ENCODE peak calls at places on chromosomes 6 and 20, in seven cellular contexts. One of them, this sample, is unnamed. For H3K4me1, the result is how much of the 10 kb centered on the place peaks cover.

GRCh38 chr6:82955841-82956240 is 109.8 kb downstream of the UBE3D start:
- DNase-seq in BE2C: no peak
- DNase-seq in Caco-2: no peak
- DNase-seq in tibial artery: no peak
- DNase-seq in CD8-positive, alpha-beta memory T cell: no peak
- DNase-seq in tibial nerve: no peak
- DNase-seq in HCT116: no peak
- DNase-seq in this sample: no peak

GRCh38 chr6:144036064-144036873 is 28.2 kb upstream of the PLAGL1 start:
- DNase-seq in BE2C: no peak
- DNase-seq in Caco-2: peak
- DNase-seq in tibial artery: no peak
- DNase-seq in CD8-positive, alpha-beta memory T cell: no peak
- DNase-seq in tibial nerve: no peak
- DNase-seq in HCT116: no peak
- DNase-seq in this sample: peak

GRCh38 chr20:41072099-41072798 is 43.6 kb downstream of the TOP1 start:
- DNase-seq in BE2C: no peak
- DNase-seq in Caco-2: no peak
- DNase-seq in tibial artery: peak
- DNase-seq in CD8-positive, alpha-beta memory T cell: no peak
- DNase-seq in tibial nerve: no peak
- DNase-seq in HCT116: no peak
- DNase-seq in this sample: peak

GRCh38 chr6:107806675-107807074 is 17.4 kb downstream of the SCML4 start:
- DNase-seq in BE2C: peak
- DNase-seq in Caco-2: no peak
- DNase-seq in tibial artery: no peak
- DNase-seq in CD8-positive, alpha-beta memory T cell: no peak
- DNase-seq in tibial nerve: no peak
- DNase-seq in HCT116: no peak
- DNase-seq in this sample: no peak

GRCh38 chr6:130008236-130008873 is 10.0 kb upstream of the L3MBTL3 start:
- DNase-seq in BE2C: no peak
- DNase-seq in Caco-2: no peak
- DNase-seq in tibial artery: no peak
- DNase-seq in CD8-positive, alpha-beta memory T cell: no peak
- DNase-seq in tibial nerve: no peak
- DNase-seq in HCT116: no peak
- DNase-seq in this sample: no peak

GRCh38 chr20:43029161-43029560 is 160.5 kb downstream of the PTPRT start:
- DNase-seq in BE2C: no peak
- DNase-seq in Caco-2: no peak
- DNase-seq in tibial artery: no peak
- DNase-seq in CD8-positive, alpha-beta memory T cell: no peak
- DNase-seq in tibial nerve: no peak
- DNase-seq in HCT116: no peak
- DNase-seq in this sample: no peak

GRCh38 chr20:53736122-53736756 is 142.6 kb upstream of the ZNF217 start:
- DNase-seq in BE2C: no peak
- DNase-seq in Caco-2: peak
- DNase-seq in tibial artery: no peak
- DNase-seq in CD8-positive, alpha-beta memory T cell: no peak
- DNase-seq in tibial nerve: no peak
- DNase-seq in HCT116: no peak
- DNase-seq in this sample: peak

GRCh38 chr6:88529726-88530125 is 363.6 kb upstream of the CNR1 start:
- DNase-seq in BE2C: no peak
- DNase-seq in Caco-2: no peak
- DNase-seq in tibial artery: no peak
- DNase-seq in CD8-positive, alpha-beta memory T cell: no peak
- DNase-seq in tibial nerve: no peak
- DNase-seq in HCT116: no peak
- DNase-seq in this sample: no peak

GRCh38 chr6:436308-437041 is 44.9 kb downstream of the IRF4 start:
- DNase-seq in BE2C: no peak
- DNase-seq in Caco-2: no peak
- DNase-seq in tibial artery: no peak
- DNase-seq in CD8-positive, alpha-beta memory T cell: no peak
- DNase-seq in tibial nerve: peak
- DNase-seq in HCT116: peak
- DNase-seq in this sample: no peak

GRCh38 chr6:20092071-20092566 is 120.2 kb downstream of the MBOAT1 start:
- DNase-seq in BE2C: no peak
- DNase-seq in Caco-2: peak
- DNase-seq in tibial artery: no peak
- DNase-seq in CD8-positive, alpha-beta memory T cell: no peak
- DNase-seq in tibial nerve: peak
- DNase-seq in HCT116: peak
- DNase-seq in this sample: peak

GRCh38 chr20:32960849-32961731 is 43.1 kb downstream of the SUN5 start:
- DNase-seq in BE2C: no peak
- DNase-seq in Caco-2: no peak
- DNase-seq in tibial artery: peak
- DNase-seq in CD8-positive, alpha-beta memory T cell: no peak
- DNase-seq in tibial nerve: no peak
- DNase-seq in HCT116: no peak
- DNase-seq in this sample: no peak

GRCh38 chr20:655730-656624 is 3.0 kb upstream of the SRXN1 start:
- DNase-seq in BE2C: no peak
- DNase-seq in Caco-2: no peak
- DNase-seq in tibial artery: no peak
- DNase-seq in CD8-positive, alpha-beta memory T cell: no peak
- DNase-seq in tibial nerve: no peak
- DNase-seq in HCT116: no peak
- DNase-seq in this sample: no peak

GRCh38 chr6:137775720-137776119 is 91.3 kb upstream of the TNFAIP3 start:
- DNase-seq in BE2C: no peak
- DNase-seq in Caco-2: no peak
- DNase-seq in tibial artery: no peak
- DNase-seq in CD8-positive, alpha-beta memory T cell: no peak
- DNase-seq in tibial nerve: no peak
- DNase-seq in HCT116: no peak
- DNase-seq in this sample: peak

GRCh38 chr20:56515657-56516381 is 8.7 kb upstream of the FAM209A start:
- DNase-seq in BE2C: no peak
- DNase-seq in Caco-2: no peak
- DNase-seq in tibial artery: no peak
- DNase-seq in CD8-positive, alpha-beta memory T cell: no peak
- DNase-seq in tibial nerve: no peak
- DNase-seq in HCT116: no peak
- DNase-seq in this sample: peak

GRCh38 chr20:63530788-63531160 is 6.4 kb downstream of the PTK6 start:
- DNase-seq in BE2C: peak
- DNase-seq in Caco-2: no peak
- DNase-seq in tibial artery: no peak
- DNase-seq in CD8-positive, alpha-beta memory T cell: no peak
- DNase-seq in tibial nerve: no peak
- DNase-seq in HCT116: no peak
- DNase-seq in this sample: no peak

GRCh38 chr20:43583982-43584432 is 6.7 kb upstream of the IFT52 start:
- DNase-seq in BE2C: peak
- DNase-seq in Caco-2: no peak
- DNase-seq in tibial artery: peak
- DNase-seq in CD8-positive, alpha-beta memory T cell: no peak
- DNase-seq in tibial nerve: peak
- DNase-seq in HCT116: no peak
- DNase-seq in this sample: peak

GRCh38 chr6:90811596-90812226 is 224.8 kb upstream of the MAP3K7 start:
- DNase-seq in BE2C: peak
- DNase-seq in Caco-2: no peak
- DNase-seq in tibial artery: no peak
- DNase-seq in CD8-positive, alpha-beta memory T cell: no peak
- DNase-seq in tibial nerve: no peak
- DNase-seq in HCT116: no peak
- DNase-seq in this sample: no peak

GRCh38 chr20:54984104-54984448 is 508.7 kb downstream of the DOK5 start:
- DNase-seq in BE2C: no peak
- DNase-seq in Caco-2: no peak
- DNase-seq in tibial artery: no peak
- DNase-seq in CD8-positive, alpha-beta memory T cell: no peak
- DNase-seq in tibial nerve: no peak
- DNase-seq in HCT116: no peak
- DNase-seq in this sample: no peak
- H3K4me1 ChIP-seq in BE2C: under half
- H3K4me1 ChIP-seq in Caco-2: under half
- H3K4me1 ChIP-seq in tibial artery: under half
- H3K4me1 ChIP-seq in CD8-positive, alpha-beta memory T cell: under half
- H3K4me1 ChIP-seq in tibial nerve: under half
- H3K4me1 ChIP-seq in HCT116: under half
- H3K4me1 ChIP-seq in this sample: under half

DNA sequence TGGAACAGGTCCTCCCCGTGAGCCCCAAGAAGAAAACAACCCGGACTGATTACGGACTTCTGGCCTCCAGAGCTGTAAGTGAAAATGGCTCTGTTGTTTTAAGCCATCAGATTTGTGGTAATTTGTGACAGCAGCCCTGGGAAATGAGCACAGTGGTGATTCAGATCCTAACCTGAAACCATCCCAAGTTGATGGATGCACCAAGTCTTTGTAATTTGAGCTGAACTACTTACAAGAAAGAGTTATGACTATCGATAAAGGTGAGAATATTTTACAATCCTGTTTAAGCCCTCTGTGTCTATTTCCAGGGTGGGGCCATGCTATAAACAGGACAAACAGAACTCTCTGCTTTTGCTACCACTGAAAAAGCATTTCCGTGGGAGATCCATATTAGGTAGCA is 19.1 kb upstream of the RIN2 start:
- DNase-seq in BE2C: no peak
- DNase-seq in Caco-2: no peak
- DNase-seq in tibial artery: no peak
- DNase-seq in CD8-positive, alpha-beta memory T cell: no peak
- DNase-seq in tibial nerve: no peak
- DNase-seq in HCT116: no peak
- DNase-seq in this sample: no peak
- H3K4me1 ChIP-seq in BE2C: under half
- H3K4me1 ChIP-seq in Caco-2: under half
- H3K4me1 ChIP-seq in tibial artery: under half
- H3K4me1 ChIP-seq in CD8-positive, alpha-beta memory T cell: under half
- H3K4me1 ChIP-seq in tibial nerve: under half
- H3K4me1 ChIP-seq in HCT116: under half
- H3K4me1 ChIP-seq in this sample: under half

DNA sequence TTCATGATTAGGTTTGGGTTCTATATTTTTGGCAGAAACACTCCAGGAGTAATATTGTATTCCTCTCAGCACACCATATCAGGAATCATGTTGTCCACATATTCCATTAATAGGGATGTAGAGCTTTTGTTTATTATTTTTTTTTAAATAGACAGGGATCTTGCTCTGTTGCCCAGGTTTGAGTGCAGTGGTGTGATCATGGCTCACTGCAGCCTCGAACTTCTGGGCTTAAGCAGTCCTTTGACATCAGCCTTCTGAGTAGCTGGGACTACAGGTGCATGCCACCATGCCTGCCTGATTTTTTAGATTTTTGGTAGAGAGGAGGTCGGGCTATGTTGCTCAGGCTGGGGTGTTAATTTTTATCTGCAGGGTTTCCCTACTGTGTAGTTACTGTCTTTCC is 12.0 kb downstream of the SCAF8 start:
- DNase-seq in BE2C: no peak
- DNase-seq in Caco-2: no peak
- DNase-seq in tibial artery: no peak
- DNase-seq in CD8-positive, alpha-beta memory T cell: no peak
- DNase-seq in tibial nerve: no peak
- DNase-seq in HCT116: no peak
- DNase-seq in this sample: no peak
- H3K4me1 ChIP-seq in BE2C: under half
- H3K4me1 ChIP-seq in Caco-2: under half
- H3K4me1 ChIP-seq in tibial artery: under half
- H3K4me1 ChIP-seq in CD8-positive, alpha-beta memory T cell: half or more
- H3K4me1 ChIP-seq in tibial nerve: under half
- H3K4me1 ChIP-seq in HCT116: under half
- H3K4me1 ChIP-seq in this sample: under half

DNA sequence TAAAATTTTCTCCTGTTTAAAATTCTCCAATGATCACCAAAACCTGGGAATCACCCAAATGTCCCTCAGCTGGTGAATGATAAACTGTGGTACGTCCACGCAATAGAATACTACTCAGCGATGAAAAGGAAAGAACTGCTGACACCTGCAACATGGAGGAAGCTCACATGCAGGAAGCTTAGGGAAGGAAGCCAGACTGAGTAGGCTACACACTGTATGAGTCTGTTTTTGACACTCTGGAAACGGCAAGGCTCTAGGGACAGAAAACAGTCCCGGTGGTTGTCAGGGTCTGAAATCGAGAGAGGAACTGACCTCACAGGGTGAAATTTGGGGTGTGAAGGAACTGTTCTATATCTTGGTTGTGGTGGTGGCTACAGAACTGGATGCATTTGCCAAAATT is 25.2 kb upstream of the TLDC2 start:
- DNase-seq in BE2C: no peak
- DNase-seq in Caco-2: no peak
- DNase-seq in tibial artery: no peak
- DNase-seq in CD8-positive, alpha-beta memory T cell: no peak
- DNase-seq in tibial nerve: no peak
- DNase-seq in HCT116: no peak
- DNase-seq in this sample: no peak
- H3K4me1 ChIP-seq in BE2C: under half
- H3K4me1 ChIP-seq in Caco-2: under half
- H3K4me1 ChIP-seq in tibial artery: half or more
- H3K4me1 ChIP-seq in CD8-positive, alpha-beta memory T cell: under half
- H3K4me1 ChIP-seq in tibial nerve: half or more
- H3K4me1 ChIP-seq in HCT116: under half
- H3K4me1 ChIP-seq in this sample: under half